ENCODE peak calls at places on chromosomes 3 and 15, in seven cellular contexts. M, K, F, R, Y, G and U are unnamed samples.

GRCh38 chr3:67558429-67558828 is 96.0 kb downstream of the SUCLG2 start:
- DNase-seq in M (no peak), K (no peak), F (no peak), R (no peak), Y (no peak), G (peak; percentile 30), U (no peak)

GRCh38 chr15:72785452-72786243 is 2.1 kb upstream of the ADPGK start:
- DNase-seq in M (peak; percentile 7), K (no peak), F (no peak), R (no peak), Y (no peak), G (no peak), U (no peak)

GRCh38 chr3:30344288-30344687 is 262.1 kb upstream of the TGFBR2 start:
- DNase-seq in M (no peak), K (no peak), F (no peak), R (peak; percentile 25), Y (no peak), G (no peak), U (no peak)

GRCh38 chr3:141743305-141743704 is 5.2 kb downstream of the RNF7 start:
- DNase-seq in M (no peak), K (no peak), F (no peak), R (no peak), Y (no peak), G (no peak), U (no peak)

GRCh38 chr3:153028336-153028735 is 133.7 kb upstream of the RAP2B start:
- DNase-seq in M (no peak), K (no peak), F (no peak), R (no peak), Y (no peak), G (no peak), U (no peak)

GRCh38 chr15:44882499-44882968 is 74.0 kb upstream of the TERB2 start:
- DNase-seq in M (no peak), K (no peak), F (no peak), R (peak; percentile 77), Y (no peak), G (no peak), U (no peak)

GRCh38 chr15:55254916-55255679 is 34.5 kb downstream of the RAB27A start:
- DNase-seq in M (no peak), K (no peak), F (no peak), R (no peak), Y (no peak), G (no peak), U (no peak)

GRCh38 chr3:107028086-107028485 is 349.2 kb upstream of the CCDC54 start:
- DNase-seq in M (no peak), K (no peak), F (no peak), R (no peak), Y (no peak), G (no peak), U (no peak)

GRCh38 chr3:94162700-94163099 is 99.8 kb downstream of the NSUN3 start:
- DNase-seq in M (no peak), K (no peak), F (no peak), R (peak; percentile 95), Y (no peak), G (no peak), U (no peak)

GRCh38 chr15:93467327-93467726 is 378.3 kb upstream of the RGMA start:
- DNase-seq in M (no peak), K (no peak), F (peak; percentile 82), R (peak; percentile 77), Y (peak; percentile 41), G (peak; percentile 89), U (peak; percentile 82)

GRCh38 chr3:123656241-123656640 is 71.4 kb upstream of the HACD2 start:
- DNase-seq in M (no peak), K (no peak), F (no peak), R (no peak), Y (no peak), G (no peak), U (no peak)

GRCh38 chr3:187593347-187593850 is 76.8 kb downstream of the SST start:
- DNase-seq in M (no peak), K (no peak), F (no peak), R (no peak), Y (no peak), G (no peak), U (no peak)

GRCh38 chr3:50242778-50243551 is 7.0 kb downstream of the GNAI2 start:
- DNase-seq in M (peak; percentile 99), K (peak; percentile 68), F (peak; percentile 74), R (peak; percentile 69), Y (no peak), G (peak; percentile 74), U (no peak)

GRCh38 chr3:67460841-67461240 is 193.6 kb downstream of the SUCLG2 start:
- DNase-seq in M (no peak), K (no peak), F (no peak), R (no peak), Y (no peak), G (no peak), U (no peak)

GRCh38 chr15:50774450-50774849 is 8.9 kb upstream of the SPPL2A start:
- DNase-seq in M (peak; percentile 55), K (no peak), F (no peak), R (no peak), Y (no peak), G (no peak), U (no peak)

GRCh38 chr3:132347095-132347494 is 29.9 kb downstream of the ACP3 start:
- DNase-seq in M (no peak), K (no peak), F (no peak), R (peak; percentile 73), Y (no peak), G (no peak), U (no peak)

DNA sequence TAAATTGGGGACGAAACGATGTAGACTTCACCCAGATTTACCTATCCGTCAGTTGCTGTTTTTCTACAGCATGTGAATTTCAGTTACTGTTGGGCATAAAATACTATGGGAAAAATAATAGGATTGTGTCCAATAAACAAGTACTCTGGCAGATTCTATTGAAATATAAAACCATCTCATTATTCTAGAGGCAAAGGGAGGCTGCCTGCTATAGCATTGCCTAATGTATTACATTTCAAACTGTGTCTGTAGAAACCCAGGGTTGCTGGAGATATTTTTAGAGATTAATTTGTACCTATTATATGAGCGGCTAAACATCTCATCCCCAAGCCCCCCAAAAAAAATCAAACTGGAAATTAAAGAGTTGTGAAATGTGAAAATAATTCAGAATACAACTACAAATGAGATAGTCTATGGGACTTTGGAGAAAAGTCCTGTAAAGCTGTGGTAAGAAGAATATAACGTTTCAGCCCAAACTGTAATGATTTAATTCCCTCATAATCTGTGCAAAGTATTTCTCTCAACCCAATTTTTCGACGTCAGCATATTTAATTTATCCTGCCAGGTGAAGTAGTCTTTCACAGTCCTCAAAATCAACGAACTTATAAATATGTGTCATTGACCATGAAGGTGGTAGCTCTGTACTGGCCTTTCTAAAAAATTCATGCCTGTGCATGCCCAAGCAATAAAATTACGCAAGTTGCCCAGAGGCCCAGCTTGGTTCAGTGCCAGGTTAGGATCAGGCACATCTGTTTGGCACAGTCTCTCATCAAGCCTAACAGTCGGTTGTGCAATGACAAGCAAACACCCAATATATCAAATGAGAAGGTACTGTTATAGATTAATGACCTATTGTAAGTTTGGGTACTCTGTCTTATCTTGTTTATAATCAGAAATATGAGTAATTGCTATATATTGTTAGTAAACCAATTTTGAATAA is 159.3 kb upstream of the IL12A start:
- DNase-seq in M (peak; percentile 58), K (no peak), F (peak; percentile 42), R (peak; percentile 97), Y (no peak), G (peak; percentile 62), U (no peak)
- H3K4me3 ChIP-seq in M (no peak overlapping the region), K (no peak overlapping the region), F (no peak overlapping the region), R (no peak overlapping the region), Y (no peak overlapping the region), G (no peak overlapping the region), U (no peak overlapping the region)

GRCh38 chr3:196399485-196399945 is 32.7 kb downstream of the UBXN7 start:
- DNase-seq in M (no peak), K (no peak), F (no peak), R (peak; percentile 29), Y (no peak), G (no peak), U (no peak)
- H3K27ac ChIP-seq in M (no peak overlapping the region), K (no peak overlapping the region), F (peak overlapping the region; percentile 11), R (no peak overlapping the region), Y (no peak overlapping the region), G (no peak overlapping the region), U (no peak overlapping the region)

DNA sequence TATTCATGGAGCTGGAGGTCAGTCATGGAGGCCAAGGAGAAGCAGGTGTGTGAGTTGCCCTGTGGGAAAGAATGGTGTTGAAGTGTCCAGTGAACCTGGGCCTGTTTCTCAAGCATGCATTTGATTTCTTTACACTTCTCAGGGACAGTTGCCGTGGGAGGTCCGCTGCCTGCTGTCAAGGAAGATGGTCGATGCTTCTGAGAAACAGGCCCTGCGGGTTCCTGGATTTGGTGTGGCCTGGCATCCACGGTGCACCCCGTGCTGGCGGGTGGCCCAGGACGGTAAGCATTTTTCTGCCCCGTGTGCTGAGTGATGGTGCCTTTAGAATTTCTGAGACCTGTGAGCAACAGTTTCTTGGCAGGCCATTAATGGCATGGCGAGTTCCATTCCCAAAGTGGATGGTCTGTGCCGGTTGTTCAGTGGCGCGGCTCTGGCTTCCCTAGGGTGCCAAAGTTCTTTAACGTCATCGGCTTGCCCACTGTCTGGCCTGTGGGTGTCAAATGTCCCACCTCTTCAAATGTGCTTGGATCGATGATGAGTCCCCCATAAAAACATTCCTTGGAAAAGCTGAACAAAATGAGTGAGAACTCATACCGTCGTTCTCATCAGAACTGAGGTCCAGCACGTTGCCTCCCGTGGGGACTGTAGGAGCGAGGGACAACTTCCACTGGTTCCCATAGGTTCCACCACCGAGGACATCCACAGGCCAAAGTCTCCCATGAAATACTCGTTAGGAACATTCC is 107.2 kb downstream of the SNRPN start:
- DNase-seq in M (no peak), K (no peak), F (no peak), R (no peak), Y (no peak), G (no peak), U (no peak)
- H3K4me3 ChIP-seq in M (no peak overlapping the region), K (no peak overlapping the region), F (no peak overlapping the region), R (no peak overlapping the region), Y (no peak overlapping the region), G (no peak overlapping the region), U (peak overlapping the region; percentile 49)

GRCh38 chr3:12988728-12989454 is 84.3 kb downstream of the IQSEC1 start:
- DNase-seq in M (no peak), K (no peak), F (no peak), R (no peak), Y (no peak), G (no peak), U (no peak)

GRCh38 chr3:12986031-12986430 is 87.2 kb downstream of the IQSEC1 start:
- DNase-seq in M (no peak), K (no peak), F (no peak), R (no peak), Y (no peak), G (no peak), U (no peak)

GRCh38 chr3:12986986-12987385 is 86.2 kb downstream of the IQSEC1 start:
- DNase-seq in M (no peak), K (no peak), F (peak; percentile 47), R (no peak), Y (no peak), G (no peak), U (no peak)

GRCh38 chr3:12986521-12986920 is 86.7 kb downstream of the IQSEC1 start:
- DNase-seq in M (no peak), K (no peak), F (no peak), R (no peak), Y (no peak), G (no peak), U (no peak)

DNA sequence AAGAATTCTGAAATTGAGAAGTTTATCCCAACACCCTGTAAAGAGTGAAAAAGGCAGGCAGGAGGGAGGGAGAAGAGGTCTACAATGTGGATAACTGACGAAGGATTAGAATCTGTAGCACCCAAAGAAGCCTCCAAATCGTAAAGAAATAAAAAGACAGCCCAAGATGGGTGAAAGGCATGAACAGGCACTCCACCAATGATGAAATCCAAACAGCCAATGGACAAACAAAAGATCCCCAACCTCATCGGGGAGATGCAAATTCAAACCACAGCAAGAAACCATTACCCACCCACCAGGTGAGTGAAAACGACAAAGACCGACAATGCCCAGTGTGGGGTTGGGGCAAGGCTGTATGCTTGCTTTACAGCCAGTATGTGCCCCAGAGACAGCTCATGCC is 85.6 kb downstream of the IQSEC1 start:
- DNase-seq in M (no peak), K (no peak), F (no peak), R (no peak), Y (no peak), G (no peak), U (no peak)
- H3K27ac ChIP-seq in M (no peak overlapping the region), K (no peak overlapping the region), F (peak overlapping the region; percentile 95), R (no peak overlapping the region), Y (no peak overlapping the region), G (no peak overlapping the region), U (no peak overlapping the region)